ENCODE peak calls at places on chromosomes 3 and 15, in six cellular contexts. M is retinal pigment epithelial cell, T is Panc1, J is right lobe of liver, E is AG10803, Z is fibroblast of the aortic adventitia. P is an unnamed sample.

GRCh38 chr3:136994772-136995516 is 37.2 kb downstream of the IL20RB start:
- DNase-seq in E (peak; percentile 99), T (no peak), M (peak; percentile 94), J (peak; percentile 88), Z (peak; percentile 99), P (peak; percentile 98)

GRCh38 chr3:66393486-66394260 is 107.1 kb downstream of the LRIG1 start:
- DNase-seq in T (no peak), M (no peak), J (no peak), E (peak; percentile 74), Z (peak; percentile 73), P (no peak)

GRCh38 chr3:188664795-188665194 is 507.0 kb upstream of the TPRG1 start:
- DNase-seq in E (no peak), Z (no peak), J (no peak), T (peak; percentile 13), M (no peak), P (peak; percentile 51)

GRCh38 chr3:76107935-76108570 is 322.7 kb upstream of the ZNF717 start:
- DNase-seq in M (no peak), Z (peak; percentile 25), J (no peak), E (peak; percentile 46), T (no peak), P (peak; percentile 66)

GRCh38 chr3:45873638-45874037 is 12.7 kb upstream of the CCR9 start:
- DNase-seq in J (no peak), T (no peak), M (no peak), E (no peak), Z (no peak), P (no peak)

GRCh38 chr3:43732747-43733425 is 42.1 kb downstream of the ABHD5 start:
- DNase-seq in T (no peak), Z (no peak), E (peak; percentile 9), J (no peak), M (no peak), P (peak; percentile 65)

GRCh38 chr15:87263296-87263695 is 993.2 kb downstream of the NTRK3 start:
- DNase-seq in M (no peak), Z (no peak), J (no peak), T (no peak), E (no peak), P (peak; percentile 64)

GRCh38 chr3:51719413-51720025 is 12.7 kb downstream of the GRM2 start:
- DNase-seq in Z (no peak), M (no peak), T (no peak), J (no peak), E (no peak), P (no peak)

GRCh38 chr3:56856686-56857577 is 55.2 kb upstream of the ARHGEF3 start:
- DNase-seq in T (no peak), M (no peak), E (no peak), Z (peak; percentile 89), J (no peak), P (no peak)

GRCh38 chr15:96670389-96670788 is 339.9 kb downstream of the NR2F2 start:
- DNase-seq in E (no peak), Z (no peak), M (no peak), T (no peak), J (no peak), P (no peak)

GRCh38 chr3:189049458-189050231 is 122.1 kb upstream of the TPRG1 start:
- DNase-seq in J (no peak), E (no peak), M (no peak), Z (no peak), T (no peak), P (no peak)

GRCh38 chr15:90354986-90355385 is 2.9 kb downstream of the ZNF774 start:
- DNase-seq in T (no peak), E (peak; percentile 79), Z (peak; percentile 8), M (no peak), J (no peak), P (no peak)

GRCh38 chr3:30811174-30811795 is 83.2 kb downstream of the GADL1 start:
- DNase-seq in E (no peak), J (no peak), M (no peak), Z (peak; percentile 48), T (no peak), P (no peak)

GRCh38 chr15:60235951-60236710 is 161.7 kb downstream of the ANXA2 start:
- DNase-seq in E (no peak), Z (no peak), J (no peak), T (no peak), M (no peak), P (no peak)

GRCh38 chr15:44801368-44801767 is 65.0 kb downstream of the TRIM69 start:
- DNase-seq in E (no peak), J (no peak), M (no peak), Z (peak; percentile 8), T (no peak), P (no peak)

GRCh38 chr15:44796508-44796907 is 60.2 kb downstream of the TRIM69 start:
- DNase-seq in Z (no peak), J (no peak), M (no peak), T (no peak), E (no peak), P (no peak)

GRCh38 chr15:44802336-44802735 is 66.0 kb downstream of the TRIM69 start:
- DNase-seq in J (no peak), T (no peak), E (no peak), Z (no peak), M (no peak), P (no peak)

GRCh38 chr15:44801797-44802196 is 65.5 kb downstream of the TRIM69 start:
- DNase-seq in T (no peak), Z (peak; percentile 9), M (no peak), J (no peak), E (no peak), P (no peak)

GRCh38 chr15:44798815-44799214 is 62.5 kb downstream of the TRIM69 start:
- DNase-seq in J (no peak), T (no peak), E (no peak), Z (peak; percentile 32), M (no peak), P (no peak)
- TF ChIP-seq CTCF in J (no peak), T (peak; percentile 47), E (no peak), Z (peak; percentile 52), M (peak; percentile 32), P (peak; percentile 49)

DNA sequence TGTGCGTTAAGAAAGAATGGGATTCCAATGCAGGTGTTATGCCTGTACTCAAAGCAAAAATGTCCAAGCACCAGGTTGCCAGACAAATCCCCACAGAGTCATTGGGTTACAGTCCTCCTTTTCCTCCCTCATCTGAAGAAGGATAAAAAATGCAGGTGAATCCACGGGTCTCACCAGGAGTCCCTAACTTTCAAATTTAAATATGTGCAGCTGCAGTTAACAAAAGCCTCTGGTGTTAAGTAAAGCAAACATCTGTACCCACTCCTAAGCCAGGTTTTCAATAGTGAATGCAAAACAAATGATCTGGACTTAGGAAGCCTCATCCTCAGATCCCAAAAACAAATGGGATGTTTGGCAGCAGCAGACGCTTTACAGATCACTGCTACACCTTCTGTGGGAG is 70.4 kb upstream of the SETMAR start:
- DNase-seq in M (no peak), T (no peak), J (no peak), E (no peak), Z (no peak), P (no peak)
- H3K4me3 ChIP-seq in M (no peak overlapping the region), T (no peak overlapping the region), J (no peak overlapping the region), E (no peak overlapping the region), Z (no peak overlapping the region), P (no peak overlapping the region)

GRCh38 chr3:197583371-197583770 is 27.6 kb upstream of the BDH1 start:
- DNase-seq in M (no peak), J (no peak), Z (no peak), E (no peak), T (no peak), P (no peak)
- TF ChIP-seq CTCF in M (no peak), J (no peak), Z (no peak), E (no peak), T (no peak), P (no peak)

DNA sequence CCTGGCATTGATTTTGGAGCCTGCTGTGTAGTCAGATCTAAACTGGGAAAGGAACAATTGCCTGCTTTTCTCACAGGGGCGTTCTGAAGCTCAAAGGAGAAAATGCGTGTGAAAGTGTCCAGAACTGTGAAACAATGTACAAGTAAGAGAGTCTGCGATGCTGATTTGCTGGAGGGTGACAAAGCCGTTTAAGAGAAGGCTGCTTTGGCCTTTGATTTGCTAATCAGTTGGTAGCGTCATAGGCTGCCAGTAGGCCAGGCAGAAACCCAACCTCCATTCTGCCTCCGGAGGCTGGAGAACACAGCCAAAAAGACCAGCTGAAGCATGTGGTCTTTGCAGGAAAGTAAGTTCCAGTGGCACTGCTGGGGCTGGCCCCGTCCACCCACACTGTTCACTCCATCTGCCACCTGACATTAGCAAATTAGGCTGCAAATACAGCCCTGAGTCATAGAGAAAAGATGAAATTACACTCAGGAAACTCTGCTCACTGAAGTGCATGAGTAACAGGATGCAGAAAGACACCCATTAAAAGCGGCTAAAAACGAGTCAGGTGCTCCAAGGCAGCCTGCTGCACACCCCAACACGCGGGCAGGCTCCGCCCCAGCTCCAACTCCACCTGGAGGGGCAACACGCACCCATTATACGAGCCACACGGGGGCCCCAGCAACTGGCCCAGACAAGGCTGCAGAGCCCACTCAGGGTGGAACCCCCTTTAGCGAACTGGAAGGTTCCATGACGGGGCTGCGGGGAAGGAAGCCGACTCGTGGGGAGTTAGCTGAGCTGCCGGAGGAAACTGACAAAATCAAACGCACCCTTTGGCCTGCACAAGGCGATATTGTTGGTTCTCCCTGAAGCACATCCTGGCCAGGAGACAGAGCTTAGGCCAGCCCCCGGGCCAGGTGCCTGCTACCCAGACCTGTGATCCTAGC is 31.6 kb downstream of the ZDHHC19 start:
- DNase-seq in J (no peak), M (peak; percentile 56), E (peak; percentile 49), T (no peak), Z (peak; percentile 75), P (peak; percentile 84)
- H3K4me3 ChIP-seq in J (no peak overlapping the region), M (no peak overlapping the region), E (no peak overlapping the region), T (no peak overlapping the region), Z (no peak overlapping the region), P (no peak overlapping the region)

P was measured in epithelial cell of esophagus.